ENCODE peak calls at places on chromosomes 2 and 18, in four cellular contexts. One of them, this sample, is unnamed.

GRCh38 chr2:220228310-220229006 is 601.0 kb downstream of the SLC4A3 start:
- DNase-seq in cardiac fibroblast: peak; percentile 93
- DNase-seq in GM04504: peak; percentile 95
- DNase-seq in astrocyte of the spinal cord: peak; percentile 98
- DNase-seq in this sample: no peak

GRCh38 chr2:46296840-46297545 is at the start of gene EPAS1:
- DNase-seq in astrocyte of the spinal cord: peak; percentile 72
- DNase-seq in cardiac fibroblast: peak; percentile 86
- DNase-seq in GM04504: peak; percentile 74
- DNase-seq in this sample: peak; percentile 93

GRCh38 chr18:61964616-61965015 is 71.8 kb upstream of the RNF152 start:
- DNase-seq in cardiac fibroblast: no peak
- DNase-seq in astrocyte of the spinal cord: no peak
- DNase-seq in GM04504: no peak
- DNase-seq in this sample: no peak

GRCh38 chr2:44964704-44965343 is 23.3 kb downstream of the SIX3 start:
- DNase-seq in astrocyte of the spinal cord: no peak
- DNase-seq in cardiac fibroblast: no peak
- DNase-seq in GM04504: no peak
- DNase-seq in this sample: peak; percentile 30

GRCh38 chr18:67300498-67300897 is 216.0 kb downstream of the DSEL start:
- DNase-seq in astrocyte of the spinal cord: no peak
- DNase-seq in cardiac fibroblast: no peak
- DNase-seq in GM04504: no peak
- DNase-seq in this sample: no peak

GRCh38 chr2:213816583-213816982 is 532.3 kb downstream of the SPAG16 start:
- DNase-seq in cardiac fibroblast: no peak
- DNase-seq in astrocyte of the spinal cord: no peak
- DNase-seq in GM04504: no peak
- DNase-seq in this sample: no peak

GRCh38 chr2:142819411-142819810 is 58.1 kb upstream of the KYNU start:
- DNase-seq in GM04504: no peak
- DNase-seq in astrocyte of the spinal cord: peak; percentile 4
- DNase-seq in cardiac fibroblast: no peak
- DNase-seq in this sample: no peak

GRCh38 chr18:11673560-11673959 is 15.5 kb upstream of the GNAL start:
- DNase-seq in cardiac fibroblast: no peak
- DNase-seq in astrocyte of the spinal cord: no peak
- DNase-seq in GM04504: no peak
- DNase-seq in this sample: no peak

GRCh38 chr2:121362776-121363175 is 77.8 kb upstream of the TFCP2L1 start:
- DNase-seq in GM04504: no peak
- DNase-seq in cardiac fibroblast: no peak
- DNase-seq in astrocyte of the spinal cord: no peak
- DNase-seq in this sample: no peak

GRCh38 chr2:142140434-142140845 is 9.6 kb upstream of the LRP1B start:
- DNase-seq in GM04504: peak; percentile 5
- DNase-seq in astrocyte of the spinal cord: peak; percentile 61
- DNase-seq in cardiac fibroblast: peak; percentile 45
- DNase-seq in this sample: no peak

GRCh38 chr2:17229414-17229813 is 288.8 kb downstream of the RAD51AP2 start:
- DNase-seq in cardiac fibroblast: no peak
- DNase-seq in astrocyte of the spinal cord: no peak
- DNase-seq in GM04504: no peak
- DNase-seq in this sample: no peak

GRCh38 chr2:107374261-107374660 is 452.4 kb upstream of the RGPD4 start:
- DNase-seq in cardiac fibroblast: peak; percentile 39
- DNase-seq in GM04504: no peak
- DNase-seq in astrocyte of the spinal cord: peak; percentile 10
- DNase-seq in this sample: no peak

GRCh38 chr2:67840460-67841068 is 222.2 kb downstream of the C1D start:
- DNase-seq in GM04504: peak; percentile 36
- DNase-seq in astrocyte of the spinal cord: peak; percentile 76
- DNase-seq in cardiac fibroblast: peak; percentile 80
- DNase-seq in this sample: peak; percentile 62

GRCh38 chr2:23530909-23531276 is 145.9 kb downstream of the KLHL29 start:
- DNase-seq in astrocyte of the spinal cord: no peak
- DNase-seq in GM04504: no peak
- DNase-seq in cardiac fibroblast: no peak
- DNase-seq in this sample: no peak

GRCh38 chr18:7174359-7175107 is 56.4 kb upstream of the LRRC30 start:
- DNase-seq in GM04504: no peak
- DNase-seq in astrocyte of the spinal cord: no peak
- DNase-seq in cardiac fibroblast: peak; percentile 46
- DNase-seq in this sample: no peak

GRCh38 chr2:10399358-10399757 is 48.8 kb downstream of the ODC1 start:
- DNase-seq in cardiac fibroblast: no peak
- DNase-seq in GM04504: no peak
- DNase-seq in astrocyte of the spinal cord: no peak
- DNase-seq in this sample: no peak

GRCh38 chr2:134134313-134134706 is 119.6 kb upstream of the MGAT5 start:
- DNase-seq in astrocyte of the spinal cord: no peak
- DNase-seq in cardiac fibroblast: no peak
- DNase-seq in GM04504: no peak
- DNase-seq in this sample: no peak

GRCh38 chr2:113219525-113219888 is 45.7 kb downstream of the PSD4 start:
- DNase-seq in cardiac fibroblast: no peak
- DNase-seq in astrocyte of the spinal cord: no peak
- DNase-seq in GM04504: no peak
- DNase-seq in this sample: no peak

GRCh38 chr18:52670903-52671302 is 330.9 kb downstream of the DCC start:
- DNase-seq in GM04504: peak; percentile 6
- DNase-seq in astrocyte of the spinal cord: peak; percentile 49
- DNase-seq in cardiac fibroblast: peak; percentile 4
- DNase-seq in this sample: no peak

GRCh38 chr18:6365385-6365784 is 49.3 kb downstream of the L3MBTL4 start:
- DNase-seq in astrocyte of the spinal cord: no peak
- DNase-seq in GM04504: no peak
- DNase-seq in cardiac fibroblast: no peak
- DNase-seq in this sample: no peak

GRCh38 chr2:109525836-109526235 is 87.9 kb downstream of the SEPTIN10 start:
- DNase-seq in GM04504: no peak
- DNase-seq in astrocyte of the spinal cord: no peak
- DNase-seq in cardiac fibroblast: no peak
- DNase-seq in this sample: no peak

GRCh38 chr2:145815933-145816332 is 1296.0 kb upstream of the ZEB2 start:
- DNase-seq in astrocyte of the spinal cord: no peak
- DNase-seq in cardiac fibroblast: no peak
- DNase-seq in GM04504: peak; percentile 13
- DNase-seq in this sample: no peak

This sample was measured in germinal center.